ENCODE peak calls at places on chromosomes 13 and 19, in eight cellular contexts. R, I, Y, J, N, O, F and T are unnamed samples.
A peak's percentile ranks its signal among the peaks of the same experiment; 100 is the strongest.

GRCh38 chr19:7360393-7360984 is 11.8 kb downstream of the ARHGEF18 start:
- DNase-seq in R (peak; percentile 24), I (no peak), Y (no peak), J (no peak), N (no peak), O (no peak), F (no peak), T (no peak)

GRCh38 chr13:111183959-111184684 is 69.0 kb downstream of the ARHGEF7 start:
- DNase-seq in R (no peak), I (no peak), Y (peak; percentile 29), J (no peak), N (no peak), O (no peak), F (no peak), T (peak; percentile 51)

GRCh38 chr13:31051999-31052398 is 109.7 kb downstream of the HSPH1 start:
- DNase-seq in R (no peak), I (no peak), Y (no peak), J (no peak), N (no peak), O (no peak), F (no peak), T (no peak)

GRCh38 chr13:21069561-21070004 is 8.2 kb upstream of the LATS2 start:
- DNase-seq in R (no peak), I (no peak), Y (no peak), J (no peak), N (peak; percentile 97), O (no peak), F (no peak), T (no peak)

GRCh38 chr13:50990540-50991506 is 81.2 kb downstream of the RNASEH2B start:
- DNase-seq in R (no peak), I (no peak), Y (peak; percentile 29), J (peak; percentile 76), N (peak; percentile 56), O (no peak), F (no peak), T (peak; percentile 61)

GRCh38 chr13:72456486-72456885 is 270.9 kb downstream of the MZT1 start:
- DNase-seq in R (no peak), I (no peak), Y (no peak), J (no peak), N (no peak), O (no peak), F (no peak), T (no peak)

GRCh38 chr19:7928741-7929701 is 3.1 kb upstream of the CTXN1 start:
- DNase-seq in R (no peak), I (peak; percentile 41), Y (no peak), J (no peak), N (peak; percentile 87), O (no peak), F (peak; percentile 81), T (no peak)

GRCh38 chr13:100490692-100491091 is 97.9 kb downstream of the GGACT start:
- DNase-seq in R (no peak), I (no peak), Y (no peak), J (peak; percentile 26), N (no peak), O (no peak), F (no peak), T (no peak)

GRCh38 chr19:45403781-45404556 is 900 bp downstream of the PPP1R13L start:
- DNase-seq in R (peak; percentile 77), I (no peak), Y (no peak), J (no peak), N (peak; percentile 63), O (peak; percentile 77), F (peak; percentile 72), T (no peak)

GRCh38 chr13:48580185-48580803 is 47.4 kb upstream of the RCBTB2 start:
- DNase-seq in R (no peak), I (peak; percentile 34), Y (peak; percentile 72), J (peak; percentile 26), N (peak; percentile 62), O (no peak), F (peak; percentile 59), T (peak; percentile 72)

GRCh38 chr19:18507021-18507726 is 14.7 kb downstream of the ELL start:
- DNase-seq in R (peak; percentile 71), I (no peak), Y (no peak), J (no peak), N (no peak), O (no peak), F (no peak), T (peak; percentile 67)

GRCh38 chr19:13417054-13417453 is 89.2 kb downstream of the CACNA1A start:
- DNase-seq in R (no peak), I (no peak), Y (no peak), J (no peak), N (no peak), O (no peak), F (no peak), T (peak; percentile 20)

GRCh38 chr13:102190930-102191329 is 210.9 kb downstream of the FGF14 start:
- DNase-seq in R (no peak), I (no peak), Y (no peak), J (no peak), N (no peak), O (no peak), F (no peak), T (no peak)

GRCh38 chr19:13215572-13216380 is 65.6 kb downstream of the IER2 start:
- DNase-seq in R (no peak), I (no peak), Y (no peak), J (no peak), N (no peak), O (no peak), F (no peak), T (no peak)

GRCh38 chr13:110304256-110304655 is 2.7 kb downstream of the COL4A1 start:
- DNase-seq in R (no peak), I (no peak), Y (no peak), J (no peak), N (peak; percentile 77), O (no peak), F (no peak), T (no peak)

GRCh38 chr13:110485604-110486003 is 75.9 kb downstream of the RAB20 start:
- DNase-seq in R (no peak), I (no peak), Y (no peak), J (no peak), N (peak; percentile 27), O (no peak), F (no peak), T (no peak)